ENCODE peak calls at places on chromosomes 6 and 20, in four cellular contexts. One of them, this sample, is unnamed.

GRCh38 chr6:20826378-20826777 is 292.1 kb downstream of the CDKAL1 start:
- DNase-seq in cardiac fibroblast: peak
- DNase-seq in activated naive CD4-positive, alpha-beta T cell: no peak
- DNase-seq in cardiac muscle cell: no peak
- DNase-seq in this sample: no peak

GRCh38 chr20:62291251-62292066 is 11.3 kb upstream of the ADRM1 start:
- DNase-seq in cardiac fibroblast: no peak
- DNase-seq in activated naive CD4-positive, alpha-beta T cell: no peak
- DNase-seq in cardiac muscle cell: no peak
- DNase-seq in this sample: no peak

GRCh38 chr20:62674370-62674769 is 32.1 kb downstream of the SLCO4A1 start:
- DNase-seq in cardiac fibroblast: no peak
- DNase-seq in activated naive CD4-positive, alpha-beta T cell: no peak
- DNase-seq in cardiac muscle cell: no peak
- DNase-seq in this sample: no peak

GRCh38 chr20:31430568-31431095 is 9.8 kb upstream of the DEFB123 start:
- DNase-seq in cardiac fibroblast: no peak
- DNase-seq in activated naive CD4-positive, alpha-beta T cell: no peak
- DNase-seq in cardiac muscle cell: no peak
- DNase-seq in this sample: no peak

GRCh38 chr6:9621276-9621675 is 793.6 kb downstream of the TFAP2A start:
- DNase-seq in cardiac fibroblast: peak
- DNase-seq in activated naive CD4-positive, alpha-beta T cell: no peak
- DNase-seq in cardiac muscle cell: no peak
- DNase-seq in this sample: no peak

GRCh38 chr6:130796313-130796905 is 30.8 kb upstream of the SMLR1 start:
- DNase-seq in cardiac fibroblast: peak
- DNase-seq in activated naive CD4-positive, alpha-beta T cell: no peak
- DNase-seq in cardiac muscle cell: no peak
- DNase-seq in this sample: no peak

GRCh38 chr6:85449818-85450577 is at the start of gene NT5E:
- DNase-seq in cardiac fibroblast: peak
- DNase-seq in activated naive CD4-positive, alpha-beta T cell: no peak
- DNase-seq in cardiac muscle cell: peak
- DNase-seq in this sample: peak

GRCh38 chr20:1430004-1430451 is 36.6 kb downstream of the NSFL1C start:
- DNase-seq in cardiac fibroblast: peak
- DNase-seq in activated naive CD4-positive, alpha-beta T cell: no peak
- DNase-seq in cardiac muscle cell: no peak
- DNase-seq in this sample: no peak

GRCh38 chr6:170388113-170388512 is 81.6 kb downstream of the FAM120B start:
- DNase-seq in cardiac fibroblast: peak
- DNase-seq in activated naive CD4-positive, alpha-beta T cell: no peak
- DNase-seq in cardiac muscle cell: no peak
- DNase-seq in this sample: no peak

GRCh38 chr20:17343631-17344447 is 117.0 kb downstream of the PCSK2 start:
- DNase-seq in cardiac fibroblast: no peak
- DNase-seq in activated naive CD4-positive, alpha-beta T cell: no peak
- DNase-seq in cardiac muscle cell: no peak
- DNase-seq in this sample: no peak

GRCh38 chr6:108002365-108003221 is 44.6 kb upstream of the SEC63 start:
- DNase-seq in cardiac fibroblast: no peak
- DNase-seq in activated naive CD4-positive, alpha-beta T cell: no peak
- DNase-seq in cardiac muscle cell: no peak
- DNase-seq in this sample: no peak

GRCh38 chr6:43809417-43810305 is 39.6 kb downstream of the VEGFA start:
- DNase-seq in cardiac fibroblast: peak
- DNase-seq in activated naive CD4-positive, alpha-beta T cell: no peak
- DNase-seq in cardiac muscle cell: no peak
- DNase-seq in this sample: no peak

GRCh38 chr20:59016795-59017492 is 2.3 kb upstream of the TUBB1 start:
- DNase-seq in cardiac fibroblast: no peak
- DNase-seq in activated naive CD4-positive, alpha-beta T cell: no peak
- DNase-seq in cardiac muscle cell: no peak
- DNase-seq in this sample: no peak

GRCh38 chr20:61442075-61442670 is 190.1 kb downstream of the CDH4 start:
- DNase-seq in cardiac fibroblast: peak
- DNase-seq in activated naive CD4-positive, alpha-beta T cell: no peak
- DNase-seq in cardiac muscle cell: no peak
- DNase-seq in this sample: no peak

GRCh38 chr6:131510094-131510493 is 62.9 kb upstream of the ARG1 start:
- DNase-seq in cardiac fibroblast: no peak
- DNase-seq in activated naive CD4-positive, alpha-beta T cell: no peak
- DNase-seq in cardiac muscle cell: no peak
- DNase-seq in this sample: no peak

GRCh38 chr6:53894086-53894485 is 99.3 kb downstream of the LRRC1 start:
- DNase-seq in cardiac fibroblast: peak
- DNase-seq in activated naive CD4-positive, alpha-beta T cell: no peak
- DNase-seq in cardiac muscle cell: no peak
- DNase-seq in this sample: no peak

GRCh38 chr6:39934060-39934757 is at the start of gene MOCS1:
- DNase-seq in cardiac fibroblast: peak
- DNase-seq in activated naive CD4-positive, alpha-beta T cell: no peak
- DNase-seq in cardiac muscle cell: peak
- DNase-seq in this sample: peak

GRCh38 chr6:153312633-153313032 is 181.6 kb upstream of the RGS17 start:
- DNase-seq in cardiac fibroblast: peak
- DNase-seq in activated naive CD4-positive, alpha-beta T cell: no peak
- DNase-seq in cardiac muscle cell: peak
- DNase-seq in this sample: peak

GRCh38 chr6:83431545-83432165 is 804 bp upstream of the ME1 start:
- DNase-seq in cardiac fibroblast: no peak
- DNase-seq in activated naive CD4-positive, alpha-beta T cell: no peak
- DNase-seq in cardiac muscle cell: no peak
- DNase-seq in this sample: no peak

GRCh38 chr20:41224281-41224680 is 86.9 kb downstream of the PLCG1 start:
- DNase-seq in cardiac fibroblast: no peak
- DNase-seq in activated naive CD4-positive, alpha-beta T cell: no peak
- DNase-seq in cardiac muscle cell: no peak
- DNase-seq in this sample: no peak

GRCh38 chr6:113352831-113353230 is 504.3 kb upstream of the MARCKS start:
- DNase-seq in cardiac fibroblast: no peak
- DNase-seq in activated naive CD4-positive, alpha-beta T cell: no peak
- DNase-seq in cardiac muscle cell: no peak
- DNase-seq in this sample: no peak

GRCh38 chr20:5652626-5653573 is 97.3 kb upstream of the SHLD1 start:
- DNase-seq in cardiac fibroblast: peak
- DNase-seq in activated naive CD4-positive, alpha-beta T cell: no peak
- DNase-seq in cardiac muscle cell: no peak
- DNase-seq in this sample: no peak

GRCh38 chr6:41286544-41287346 is at the start of gene TREM1:
- DNase-seq in cardiac fibroblast: peak
- DNase-seq in activated naive CD4-positive, alpha-beta T cell: no peak
- DNase-seq in cardiac muscle cell: no peak
- DNase-seq in this sample: peak

This sample was measured in Right ventricle myocardium superior.